ENCODE peak calls at places on chromosomes 2 and 18, in five cellular contexts. S, X, V, B and Q are unnamed samples.

GRCh38 chr18:45738660-45739059 is 14.7 kb downstream of the SLC14A1 start:
- DNase-seq in X (no peak), V (peak; percentile 21), S (no peak), B (no peak), Q (no peak)

GRCh38 chr2:8985561-8986326 is 17.7 kb downstream of the MBOAT2 start:
- DNase-seq in S (no peak), X (no peak), V (no peak), B (no peak), Q (peak; percentile 63)

GRCh38 chr18:6741786-6742185 is 12.3 kb downstream of the ARHGAP28 start:
- DNase-seq in V (no peak), X (no peak), S (no peak), B (no peak), Q (no peak)

GRCh38 chr18:49874238-49874637 is 60.9 kb upstream of the ACAA2 start:
- DNase-seq in V (no peak), X (no peak), B (no peak), S (no peak), Q (no peak)

GRCh38 chr2:111898703-111899514 is 502 bp downstream of the MERTK start:
- DNase-seq in S (no peak), B (no peak), V (peak; percentile 57), X (no peak), Q (peak; percentile 12)

GRCh38 chr2:226763320-226763719 is 36.3 kb downstream of the IRS1 start:
- DNase-seq in S (no peak), X (no peak), V (no peak), B (no peak), Q (no peak)

GRCh38 chr2:201467666-201468065 is 16.1 kb downstream of the STRADB start:
- DNase-seq in V (no peak), B (no peak), S (no peak), X (no peak), Q (no peak)

GRCh38 chr2:54771166-54771565 is 47.7 kb downstream of the EML6 start:
- DNase-seq in B (no peak), S (no peak), V (no peak), X (no peak), Q (no peak)

GRCh38 chr2:100978582-100979051 is 23.5 kb upstream of the RPL31 start:
- DNase-seq in B (no peak), X (no peak), V (no peak), S (no peak), Q (no peak)

GRCh38 chr2:8582850-8583399 is 98.9 kb upstream of the ID2 start:
- DNase-seq in X (no peak), B (no peak), S (no peak), V (no peak), Q (no peak)

GRCh38 chr2:156300337-156300736 is 32.2 kb downstream of the NR4A2 start:
- DNase-seq in X (no peak), S (peak; percentile 84), V (no peak), B (no peak), Q (no peak)

GRCh38 chr2:228819701-228820100 is 451.4 kb downstream of the PID1 start:
- DNase-seq in X (no peak), V (no peak), S (no peak), B (no peak), Q (no peak)

GRCh38 chr2:74079522-74080341 is 68.0 kb downstream of the BOLA3 start:
- DNase-seq in S (no peak), X (no peak), B (peak; percentile 48), V (no peak), Q (no peak)

GRCh38 chr18:24051256-24051947 is 36.8 kb downstream of the TTC39C start:
- DNase-seq in X (no peak), S (peak; percentile 90), B (peak; percentile 27), V (no peak), Q (no peak)

GRCh38 chr2:38708900-38709321 is 42.2 kb downstream of the SRSF7 start:
- DNase-seq in V (no peak), B (no peak), X (no peak), S (no peak), Q (no peak)

GRCh38 chr2:128091691-128092050 is 671 bp downstream of the UGGT1 start:
- DNase-seq in X (no peak), S (no peak), V (no peak), B (no peak), Q (no peak)

GRCh38 chr2:148524519-148524919 is 120.0 kb upstream of the EPC2 start:
- DNase-seq in V (no peak), B (no peak), S (no peak), X (no peak), Q (no peak)

GRCh38 chr2:27833931-27834330 is 56.3 kb downstream of the RBKS start:
- DNase-seq in S (no peak), X (no peak), B (no peak), V (no peak), Q (no peak)

GRCh38 chr2:100924122-100924519 is 78.0 kb upstream of the RPL31 start:
- DNase-seq in B (no peak), S (no peak), X (no peak), V (no peak), Q (no peak)

GRCh38 chr2:42100696-42101585 is 53.1 kb downstream of the PKDCC start:
- DNase-seq in S (no peak), V (peak; percentile 67), B (no peak), X (no peak), Q (no peak)

GRCh38 chr2:216652566-216652965 is 19.3 kb downstream of the IGFBP2 start:
- DNase-seq in B (no peak), S (no peak), V (no peak), X (no peak), Q (no peak)

GRCh38 chr2:216653093-216653799 is 20.0 kb downstream of the IGFBP2 start:
- DNase-seq in B (no peak), X (no peak), S (no peak), V (no peak), Q (no peak)

GRCh38 chr2:216653931-216654365 is 20.7 kb downstream of the IGFBP2 start:
- DNase-seq in X (no peak), V (no peak), B (no peak), S (peak; percentile 59), Q (no peak)

GRCh38 chr2:216657086-216657855 is 24.1 kb downstream of the IGFBP2 start:
- DNase-seq in V (no peak), X (no peak), S (no peak), B (no peak), Q (no peak)

DNA sequence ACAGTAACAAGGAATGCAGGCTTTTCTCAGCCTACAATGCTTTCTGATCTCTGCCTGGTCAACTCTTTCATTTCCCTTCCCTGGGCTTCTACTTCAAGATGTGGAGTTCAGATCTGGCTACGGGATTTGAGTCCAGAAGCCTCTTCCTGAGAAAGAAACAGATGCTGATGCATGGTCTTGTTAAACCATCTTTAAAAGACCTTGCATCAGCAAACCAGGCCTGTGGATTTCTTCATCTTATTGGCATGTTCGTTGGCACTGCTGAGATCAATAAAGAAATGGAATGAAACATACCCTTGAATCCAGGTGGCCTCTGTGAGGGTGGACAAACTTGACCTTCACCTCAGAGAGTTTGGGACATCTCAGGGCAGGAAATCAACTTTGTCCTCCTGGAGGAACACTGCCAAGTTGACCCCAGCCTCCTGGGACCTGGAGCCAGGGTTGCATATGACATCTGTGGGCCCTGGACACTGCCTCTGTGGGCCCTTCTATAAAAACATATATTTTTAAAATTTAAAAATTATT is 21.4 kb downstream of the IGFBP2 start:
- DNase-seq in B (no peak), X (no peak), V (no peak), S (no peak), Q (no peak)
- TF ChIP-seq ATF2 in B (no peak), X (no peak), V (no peak), S (no peak), Q (no peak)

GRCh38 chr2:234467289-234467688 is 29.6 kb downstream of the ARL4C start:
- DNase-seq in B (no peak), V (no peak), S (no peak), X (no peak), Q (no peak)
- TF ChIP-seq ATF2 in B (no peak), V (no peak), S (no peak), X (no peak), Q (no peak)

GRCh38 chr2:134031539-134031938 is 222.3 kb upstream of the MGAT5 start:
- DNase-seq in B (no peak), S (no peak), X (no peak), V (no peak), Q (no peak)

GRCh38 chr2:134027980-134028379 is 225.9 kb upstream of the MGAT5 start:
- DNase-seq in S (no peak), X (no peak), B (no peak), V (peak; percentile 21), Q (no peak)

GRCh38 chr2:134023854-134024253 is 230.0 kb upstream of the MGAT5 start:
- DNase-seq in X (no peak), S (no peak), V (no peak), B (no peak), Q (no peak)

DNA sequence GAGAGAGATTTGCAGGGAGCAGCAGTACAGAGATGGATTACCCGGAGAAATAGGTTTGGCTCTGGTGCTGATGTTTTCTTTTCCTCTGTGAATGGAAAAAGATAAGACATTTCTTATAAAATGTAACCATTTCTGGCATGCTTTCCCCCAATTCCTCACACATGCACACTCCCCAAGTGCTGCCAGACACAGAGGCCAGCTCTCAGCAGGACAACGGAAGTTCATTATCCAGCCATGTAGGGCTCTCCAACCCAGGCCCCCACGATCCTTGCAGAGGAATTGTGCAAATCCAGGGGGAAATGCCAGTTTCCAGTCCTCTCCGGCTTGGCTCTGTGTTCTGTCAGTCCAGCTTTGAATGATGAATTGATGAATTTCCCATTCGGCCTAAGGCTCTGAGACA is 224.4 kb upstream of the MGAT5 start:
- DNase-seq in B (no peak), X (no peak), S (no peak), V (no peak), Q (no peak)
- TF ChIP-seq ATF2 in B (no peak), X (no peak), S (no peak), V (no peak), Q (no peak)

GRCh38 chr18:28067346-28067745 is 109.6 kb downstream of the CDH2 start:
- DNase-seq in V (no peak), B (no peak), X (no peak), S (no peak), Q (no peak)

GRCh38 chr18:28068208-28068607 is 108.7 kb downstream of the CDH2 start:
- DNase-seq in S (no peak), B (no peak), X (no peak), V (no peak), Q (no peak)

GRCh38 chr18:28073658-28074057 is 103.3 kb downstream of the CDH2 start:
- DNase-seq in S (peak; percentile 70), X (no peak), B (no peak), V (no peak), Q (no peak)

GRCh38 chr18:28075501-28075900 is 101.4 kb downstream of the CDH2 start:
- DNase-seq in V (no peak), S (peak; percentile 31), X (no peak), B (no peak), Q (no peak)

DNA sequence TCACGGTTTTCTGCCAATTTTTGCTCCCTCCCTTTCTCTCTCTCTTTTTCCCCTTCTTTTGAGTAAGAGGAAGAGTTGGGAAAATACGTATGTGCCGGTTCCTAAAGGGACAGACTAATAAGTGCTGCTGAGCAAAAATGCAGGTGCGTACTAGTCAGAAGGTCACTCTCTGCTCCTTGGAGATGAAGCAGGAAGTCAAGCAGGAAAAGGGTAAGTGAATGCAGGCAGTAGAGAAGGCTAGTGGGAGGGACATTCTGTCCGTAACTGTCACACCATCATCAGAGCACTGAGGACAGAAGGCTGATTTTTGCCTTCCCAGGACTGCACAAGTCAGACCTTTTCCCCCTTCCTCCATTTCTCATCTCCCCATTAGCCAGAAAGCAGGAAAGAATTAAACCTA is 105.7 kb downstream of the CDH2 start:
- DNase-seq in X (no peak), B (no peak), V (no peak), S (no peak), Q (no peak)
- TF ChIP-seq ATF2 in X (no peak), B (no peak), V (no peak), S (no peak), Q (no peak)